ENCODE peak calls at places on chromosomes 12 and 14, in five cellular contexts. One of them, this sample, is unnamed.

GRCh38 chr12:118213452-118213851 is 77.5 kb downstream of the PEBP1 start:
- DNase-seq in caudate nucleus: no peak
- DNase-seq in activated CD4-positive, alpha-beta T cell treated with anti-CD3 and anti-CD28 coated beads for 48 hours: no peak
- DNase-seq in lung microvascular endothelial cell: no peak
- DNase-seq in heart left ventricle: no peak
- DNase-seq in this sample: no peak

GRCh38 chr12:1666215-1666614 is 24.7 kb upstream of the ADIPOR2 start:
- DNase-seq in caudate nucleus: no peak
- DNase-seq in activated CD4-positive, alpha-beta T cell treated with anti-CD3 and anti-CD28 coated beads for 48 hours: no peak
- DNase-seq in lung microvascular endothelial cell: no peak
- DNase-seq in heart left ventricle: no peak
- DNase-seq in this sample: no peak

GRCh38 chr12:96334502-96334901 is 65.7 kb downstream of the CDK17 start:
- DNase-seq in caudate nucleus: no peak
- DNase-seq in activated CD4-positive, alpha-beta T cell treated with anti-CD3 and anti-CD28 coated beads for 48 hours: no peak
- DNase-seq in lung microvascular endothelial cell: no peak
- DNase-seq in heart left ventricle: no peak
- DNase-seq in this sample: no peak

GRCh38 chr12:54371328-54372112 is 7.2 kb upstream of the GPR84 start:
- DNase-seq in caudate nucleus: no peak
- DNase-seq in activated CD4-positive, alpha-beta T cell treated with anti-CD3 and anti-CD28 coated beads for 48 hours: no peak
- DNase-seq in lung microvascular endothelial cell: no peak
- DNase-seq in heart left ventricle: peak; percentile 87
- DNase-seq in this sample: no peak

GRCh38 chr12:81797100-81797499 is 38.0 kb upstream of the PPFIA2 start:
- DNase-seq in caudate nucleus: no peak
- DNase-seq in activated CD4-positive, alpha-beta T cell treated with anti-CD3 and anti-CD28 coated beads for 48 hours: no peak
- DNase-seq in lung microvascular endothelial cell: peak; percentile 1
- DNase-seq in heart left ventricle: no peak
- DNase-seq in this sample: no peak

GRCh38 chr14:89283327-89284060 is 133.5 kb downstream of the FOXN3 start:
- DNase-seq in caudate nucleus: no peak
- DNase-seq in activated CD4-positive, alpha-beta T cell treated with anti-CD3 and anti-CD28 coated beads for 48 hours: peak; percentile 63
- DNase-seq in lung microvascular endothelial cell: no peak
- DNase-seq in heart left ventricle: no peak
- DNase-seq in this sample: no peak

GRCh38 chr14:75711134-75711795 is 50.2 kb downstream of the TTLL5 start:
- DNase-seq in caudate nucleus: no peak
- DNase-seq in activated CD4-positive, alpha-beta T cell treated with anti-CD3 and anti-CD28 coated beads for 48 hours: peak; percentile 33
- DNase-seq in lung microvascular endothelial cell: peak; percentile 58
- DNase-seq in heart left ventricle: no peak
- DNase-seq in this sample: no peak

GRCh38 chr12:124872068-124872719 is 8.5 kb upstream of the SCARB1 start:
- DNase-seq in caudate nucleus: no peak
- DNase-seq in activated CD4-positive, alpha-beta T cell treated with anti-CD3 and anti-CD28 coated beads for 48 hours: no peak
- DNase-seq in lung microvascular endothelial cell: no peak
- DNase-seq in heart left ventricle: no peak
- DNase-seq in this sample: no peak

GRCh38 chr14:51612449-51612848 is 39.3 kb upstream of the FRMD6 start:
- DNase-seq in caudate nucleus: no peak
- DNase-seq in activated CD4-positive, alpha-beta T cell treated with anti-CD3 and anti-CD28 coated beads for 48 hours: no peak
- DNase-seq in lung microvascular endothelial cell: no peak
- DNase-seq in heart left ventricle: no peak
- DNase-seq in this sample: no peak

GRCh38 chr12:9961901-9962300 is 9.3 kb upstream of the CLEC12A start:
- DNase-seq in caudate nucleus: no peak
- DNase-seq in activated CD4-positive, alpha-beta T cell treated with anti-CD3 and anti-CD28 coated beads for 48 hours: no peak
- DNase-seq in lung microvascular endothelial cell: no peak
- DNase-seq in heart left ventricle: no peak
- DNase-seq in this sample: no peak

GRCh38 chr12:130768120-130768519 is 52.0 kb upstream of the RIMBP2 start:
- DNase-seq in caudate nucleus: no peak
- DNase-seq in activated CD4-positive, alpha-beta T cell treated with anti-CD3 and anti-CD28 coated beads for 48 hours: no peak
- DNase-seq in lung microvascular endothelial cell: no peak
- DNase-seq in heart left ventricle: no peak
- DNase-seq in this sample: no peak

GRCh38 chr12:3178671-3179413 is 101.7 kb downstream of the TSPAN9 start:
- DNase-seq in caudate nucleus: no peak
- DNase-seq in activated CD4-positive, alpha-beta T cell treated with anti-CD3 and anti-CD28 coated beads for 48 hours: no peak
- DNase-seq in lung microvascular endothelial cell: no peak
- DNase-seq in heart left ventricle: no peak
- DNase-seq in this sample: no peak

GRCh38 chr14:70955543-70956480 is 48.6 kb downstream of the PCNX1 start:
- DNase-seq in caudate nucleus: no peak
- DNase-seq in activated CD4-positive, alpha-beta T cell treated with anti-CD3 and anti-CD28 coated beads for 48 hours: peak; percentile 31
- DNase-seq in lung microvascular endothelial cell: peak; percentile 45
- DNase-seq in heart left ventricle: no peak
- DNase-seq in this sample: no peak

GRCh38 chr12:7609051-7609450 is 56.7 kb downstream of the APOBEC1 start:
- DNase-seq in caudate nucleus: no peak
- DNase-seq in activated CD4-positive, alpha-beta T cell treated with anti-CD3 and anti-CD28 coated beads for 48 hours: no peak
- DNase-seq in lung microvascular endothelial cell: no peak
- DNase-seq in heart left ventricle: no peak
- DNase-seq in this sample: no peak

GRCh38 chr12:69738351-69739286 is at the start of gene RAB3IP:
- DNase-seq in caudate nucleus: peak; percentile 89
- DNase-seq in activated CD4-positive, alpha-beta T cell treated with anti-CD3 and anti-CD28 coated beads for 48 hours: peak; percentile 93
- DNase-seq in lung microvascular endothelial cell: peak; percentile 83
- DNase-seq in heart left ventricle: peak; percentile 89
- DNase-seq in this sample: no peak

GRCh38 chr12:62785941-62786559 is 148.9 kb downstream of the PPM1H start:
- DNase-seq in caudate nucleus: no peak
- DNase-seq in activated CD4-positive, alpha-beta T cell treated with anti-CD3 and anti-CD28 coated beads for 48 hours: peak; percentile 18
- DNase-seq in lung microvascular endothelial cell: peak; percentile 100
- DNase-seq in heart left ventricle: peak; percentile 53
- DNase-seq in this sample: peak; percentile 97

GRCh38 chr12:76074701-76075336 is 9.7 kb downstream of the NAP1L1 start:
- DNase-seq in caudate nucleus: no peak
- DNase-seq in activated CD4-positive, alpha-beta T cell treated with anti-CD3 and anti-CD28 coated beads for 48 hours: no peak
- DNase-seq in lung microvascular endothelial cell: no peak
- DNase-seq in heart left ventricle: no peak
- DNase-seq in this sample: no peak

GRCh38 chr12:132078190-132078589 is 65.9 kb downstream of the DDX51 start:
- DNase-seq in caudate nucleus: no peak
- DNase-seq in activated CD4-positive, alpha-beta T cell treated with anti-CD3 and anti-CD28 coated beads for 48 hours: no peak
- DNase-seq in lung microvascular endothelial cell: peak; percentile 94
- DNase-seq in heart left ventricle: no peak
- DNase-seq in this sample: peak; percentile 62

GRCh38 chr12:27936196-27936595 is 36.3 kb downstream of the PTHLH start:
- DNase-seq in caudate nucleus: no peak
- DNase-seq in activated CD4-positive, alpha-beta T cell treated with anti-CD3 and anti-CD28 coated beads for 48 hours: no peak
- DNase-seq in lung microvascular endothelial cell: no peak
- DNase-seq in heart left ventricle: no peak
- DNase-seq in this sample: no peak

GRCh38 chr14:77582511-77582910 is 33.9 kb downstream of the SPTLC2 start:
- DNase-seq in caudate nucleus: no peak
- DNase-seq in activated CD4-positive, alpha-beta T cell treated with anti-CD3 and anti-CD28 coated beads for 48 hours: no peak
- DNase-seq in lung microvascular endothelial cell: peak; percentile 65
- DNase-seq in heart left ventricle: no peak
- DNase-seq in this sample: peak; percentile 55

GRCh38 chr14:89121961-89122675 is 294.9 kb downstream of the FOXN3 start:
- DNase-seq in caudate nucleus: no peak
- DNase-seq in activated CD4-positive, alpha-beta T cell treated with anti-CD3 and anti-CD28 coated beads for 48 hours: no peak
- DNase-seq in lung microvascular endothelial cell: no peak
- DNase-seq in heart left ventricle: no peak
- DNase-seq in this sample: no peak

GRCh38 chr12:93010461-93010860 is 81.4 kb upstream of the EEA1 start:
- DNase-seq in caudate nucleus: no peak
- DNase-seq in activated CD4-positive, alpha-beta T cell treated with anti-CD3 and anti-CD28 coated beads for 48 hours: no peak
- DNase-seq in lung microvascular endothelial cell: peak; percentile 11
- DNase-seq in heart left ventricle: no peak
- DNase-seq in this sample: no peak

GRCh38 chr14:36515896-36516718 is 3.9 kb downstream of the NKX2-1 start:
- DNase-seq in caudate nucleus: no peak
- DNase-seq in activated CD4-positive, alpha-beta T cell treated with anti-CD3 and anti-CD28 coated beads for 48 hours: no peak
- DNase-seq in lung microvascular endothelial cell: no peak
- DNase-seq in heart left ventricle: no peak
- DNase-seq in this sample: no peak

GRCh38 chr12:102093319-102093718 is 26.6 kb downstream of the NUP37 start:
- DNase-seq in caudate nucleus: no peak
- DNase-seq in activated CD4-positive, alpha-beta T cell treated with anti-CD3 and anti-CD28 coated beads for 48 hours: no peak
- DNase-seq in lung microvascular endothelial cell: no peak
- DNase-seq in heart left ventricle: no peak
- DNase-seq in this sample: no peak

GRCh38 chr14:65506801-65507200 is 94.3 kb downstream of the FUT8 start:
- DNase-seq in caudate nucleus: no peak
- DNase-seq in activated CD4-positive, alpha-beta T cell treated with anti-CD3 and anti-CD28 coated beads for 48 hours: no peak
- DNase-seq in lung microvascular endothelial cell: no peak
- DNase-seq in heart left ventricle: no peak
- DNase-seq in this sample: no peak

GRCh38 chr12:26056335-26056734 is 68.5 kb downstream of the BHLHE41 start:
- DNase-seq in caudate nucleus: no peak
- DNase-seq in activated CD4-positive, alpha-beta T cell treated with anti-CD3 and anti-CD28 coated beads for 48 hours: no peak
- DNase-seq in lung microvascular endothelial cell: peak; percentile 52
- DNase-seq in heart left ventricle: no peak
- DNase-seq in this sample: peak; percentile 37

GRCh38 chr12:129610601-129611120 is 293.2 kb downstream of the TMEM132D start:
- DNase-seq in caudate nucleus: no peak
- DNase-seq in activated CD4-positive, alpha-beta T cell treated with anti-CD3 and anti-CD28 coated beads for 48 hours: no peak
- DNase-seq in lung microvascular endothelial cell: no peak
- DNase-seq in heart left ventricle: no peak
- DNase-seq in this sample: no peak

GRCh38 chr12:54373619-54374554 is 9.6 kb upstream of the GPR84 start:
- DNase-seq in caudate nucleus: no peak
- DNase-seq in activated CD4-positive, alpha-beta T cell treated with anti-CD3 and anti-CD28 coated beads for 48 hours: peak; percentile 36
- DNase-seq in lung microvascular endothelial cell: no peak
- DNase-seq in heart left ventricle: no peak
- DNase-seq in this sample: no peak

GRCh38 chr14:75566321-75566720 is 12.1 kb upstream of the FLVCR2 start:
- DNase-seq in caudate nucleus: no peak
- DNase-seq in activated CD4-positive, alpha-beta T cell treated with anti-CD3 and anti-CD28 coated beads for 48 hours: peak; percentile 92
- DNase-seq in lung microvascular endothelial cell: no peak
- DNase-seq in heart left ventricle: no peak
- DNase-seq in this sample: no peak

GRCh38 chr12:122166422-122167327 is 7.3 kb downstream of the IL31 start:
- DNase-seq in caudate nucleus: no peak
- DNase-seq in activated CD4-positive, alpha-beta T cell treated with anti-CD3 and anti-CD28 coated beads for 48 hours: peak; percentile 74
- DNase-seq in lung microvascular endothelial cell: no peak
- DNase-seq in heart left ventricle: no peak
- DNase-seq in this sample: no peak